ENCODE peak calls at places on chromosomes 4 and X, in six cellular contexts. One of them, this sample, is unnamed.
A peak's percentile ranks its signal among the peaks of the same experiment; 100 is the strongest.

GRCh38 chr4:32858971-32859370 is 2138.8 kb downstream of the PCDH7 start:
- DNase-seq in mammary epithelial cell: peak; percentile 35
- DNase-seq in mucosa of descending colon: no peak
- DNase-seq in suprapubic skin: no peak
- DNase-seq in cardiac fibroblast: peak; percentile 56
- DNase-seq in foreskin fibroblast: peak; percentile 72
- DNase-seq in this sample: peak; percentile 10

GRCh38 chr4:60913026-60913425 is 287.1 kb upstream of the ADGRL3 start:
- DNase-seq in mammary epithelial cell: no peak
- DNase-seq in mucosa of descending colon: no peak
- DNase-seq in suprapubic skin: no peak
- DNase-seq in cardiac fibroblast: no peak
- DNase-seq in foreskin fibroblast: no peak
- DNase-seq in this sample: no peak

GRCh38 chrX:138847930-138848329 is 136.4 kb upstream of the FGF13 start:
- DNase-seq in mammary epithelial cell: peak; percentile 9
- DNase-seq in mucosa of descending colon: no peak
- DNase-seq in suprapubic skin: no peak
- DNase-seq in cardiac fibroblast: no peak
- DNase-seq in foreskin fibroblast: no peak
- DNase-seq in this sample: no peak

GRCh38 chrX:46683023-46683422 is 75.9 kb downstream of the SLC9A7 start:
- DNase-seq in mammary epithelial cell: peak; percentile 39
- DNase-seq in mucosa of descending colon: no peak
- DNase-seq in suprapubic skin: no peak
- DNase-seq in cardiac fibroblast: no peak
- DNase-seq in foreskin fibroblast: no peak
- DNase-seq in this sample: no peak

GRCh38 chr4:168908859-168909390 is 101.1 kb downstream of the CBR4 start:
- DNase-seq in mammary epithelial cell: no peak
- DNase-seq in mucosa of descending colon: no peak
- DNase-seq in suprapubic skin: no peak
- DNase-seq in cardiac fibroblast: peak; percentile 43
- DNase-seq in foreskin fibroblast: no peak
- DNase-seq in this sample: no peak

GRCh38 chrX:112910418-112910817 is 69.8 kb upstream of the AMOT start:
- DNase-seq in mammary epithelial cell: no peak
- DNase-seq in mucosa of descending colon: no peak
- DNase-seq in suprapubic skin: no peak
- DNase-seq in cardiac fibroblast: no peak
- DNase-seq in foreskin fibroblast: no peak
- DNase-seq in this sample: no peak

GRCh38 chr4:7540654-7541413 is 106.1 kb upstream of the PSAPL1 start:
- DNase-seq in mammary epithelial cell: no peak
- DNase-seq in mucosa of descending colon: no peak
- DNase-seq in suprapubic skin: no peak
- DNase-seq in cardiac fibroblast: no peak
- DNase-seq in foreskin fibroblast: no peak
- DNase-seq in this sample: no peak

GRCh38 chrX:129449141-129449540 is 74.1 kb downstream of the SMARCA1 start:
- DNase-seq in mammary epithelial cell: no peak
- DNase-seq in mucosa of descending colon: no peak
- DNase-seq in suprapubic skin: no peak
- DNase-seq in cardiac fibroblast: no peak
- DNase-seq in foreskin fibroblast: no peak
- DNase-seq in this sample: no peak

GRCh38 chr4:139599594-139600374 is 43.8 kb upstream of the SETD7 start:
- DNase-seq in mammary epithelial cell: peak; percentile 61
- DNase-seq in mucosa of descending colon: no peak
- DNase-seq in suprapubic skin: no peak
- DNase-seq in cardiac fibroblast: no peak
- DNase-seq in foreskin fibroblast: no peak
- DNase-seq in this sample: no peak

GRCh38 chr4:154559141-154559841 is 3.5 kb upstream of the FGB start:
- DNase-seq in mammary epithelial cell: peak; percentile 63
- DNase-seq in mucosa of descending colon: peak; percentile 32
- DNase-seq in suprapubic skin: no peak
- DNase-seq in cardiac fibroblast: peak; percentile 63
- DNase-seq in foreskin fibroblast: peak; percentile 42
- DNase-seq in this sample: peak; percentile 11

GRCh38 chrX:108186811-108187210 is 95.2 kb downstream of the ATG4A start:
- DNase-seq in mammary epithelial cell: peak; percentile 73
- DNase-seq in mucosa of descending colon: no peak
- DNase-seq in suprapubic skin: no peak
- DNase-seq in cardiac fibroblast: peak; percentile 59
- DNase-seq in foreskin fibroblast: peak; percentile 74
- DNase-seq in this sample: no peak

GRCh38 chrX:95884196-95884595 is 800.4 kb upstream of the DIAPH2 start:
- DNase-seq in mammary epithelial cell: no peak
- DNase-seq in mucosa of descending colon: no peak
- DNase-seq in suprapubic skin: no peak
- DNase-seq in cardiac fibroblast: peak; percentile 58
- DNase-seq in foreskin fibroblast: no peak
- DNase-seq in this sample: no peak

GRCh38 chr4:960140-960735 is 13.1 kb downstream of the DGKQ start:
- DNase-seq in mammary epithelial cell: no peak
- DNase-seq in mucosa of descending colon: peak; percentile 23
- DNase-seq in suprapubic skin: no peak
- DNase-seq in cardiac fibroblast: no peak
- DNase-seq in foreskin fibroblast: no peak
- DNase-seq in this sample: no peak

GRCh38 chr4:114691865-114692264 is 93.3 kb downstream of the UGT8 start:
- DNase-seq in mammary epithelial cell: no peak
- DNase-seq in mucosa of descending colon: no peak
- DNase-seq in suprapubic skin: no peak
- DNase-seq in cardiac fibroblast: no peak
- DNase-seq in foreskin fibroblast: no peak
- DNase-seq in this sample: no peak

GRCh38 chr4:118773082-118773792 is 62.7 kb downstream of the SEC24D start:
- DNase-seq in mammary epithelial cell: no peak
- DNase-seq in mucosa of descending colon: no peak
- DNase-seq in suprapubic skin: no peak
- DNase-seq in cardiac fibroblast: no peak
- DNase-seq in foreskin fibroblast: no peak
- DNase-seq in this sample: no peak

GRCh38 chrX:24575496-24575895 is 71.7 kb downstream of the PCYT1B start:
- DNase-seq in mammary epithelial cell: no peak
- DNase-seq in mucosa of descending colon: no peak
- DNase-seq in suprapubic skin: no peak
- DNase-seq in cardiac fibroblast: no peak
- DNase-seq in foreskin fibroblast: no peak
- DNase-seq in this sample: no peak

GRCh38 chr4:154010377-154010776 is 221.5 kb upstream of the SFRP2 start:
- DNase-seq in mammary epithelial cell: no peak
- DNase-seq in mucosa of descending colon: no peak
- DNase-seq in suprapubic skin: no peak
- DNase-seq in cardiac fibroblast: no peak
- DNase-seq in foreskin fibroblast: peak; percentile 38
- DNase-seq in this sample: no peak

GRCh38 chr4:1512738-1513660 is 106.8 kb upstream of the NKX1-1 start:
- DNase-seq in mammary epithelial cell: no peak
- DNase-seq in mucosa of descending colon: peak; percentile 61
- DNase-seq in suprapubic skin: no peak
- DNase-seq in cardiac fibroblast: peak; percentile 25
- DNase-seq in foreskin fibroblast: no peak
- DNase-seq in this sample: no peak

GRCh38 chr4:89305712-89306437 is 1.7 kb downstream of the GPRIN3 start:
- DNase-seq in mammary epithelial cell: peak; percentile 11
- DNase-seq in mucosa of descending colon: no peak
- DNase-seq in suprapubic skin: no peak
- DNase-seq in cardiac fibroblast: peak; percentile 15
- DNase-seq in foreskin fibroblast: peak; percentile 21
- DNase-seq in this sample: no peak

GRCh38 chr4:2651998-2652397 is 104.1 kb downstream of the TNIP2 start:
- DNase-seq in mammary epithelial cell: no peak
- DNase-seq in mucosa of descending colon: no peak
- DNase-seq in suprapubic skin: no peak
- DNase-seq in cardiac fibroblast: no peak
- DNase-seq in foreskin fibroblast: no peak
- DNase-seq in this sample: no peak

GRCh38 chr4:1577818-1578217 is 106.3 kb downstream of the FAM53A start:
- DNase-seq in mammary epithelial cell: no peak
- DNase-seq in mucosa of descending colon: peak; percentile 17
- DNase-seq in suprapubic skin: peak; percentile 59
- DNase-seq in cardiac fibroblast: no peak
- DNase-seq in foreskin fibroblast: no peak
- DNase-seq in this sample: no peak

GRCh38 chr4:156545003-156545785 is 426.4 kb downstream of the PDGFC start:
- DNase-seq in mammary epithelial cell: no peak
- DNase-seq in mucosa of descending colon: no peak
- DNase-seq in suprapubic skin: no peak
- DNase-seq in cardiac fibroblast: peak; percentile 42
- DNase-seq in foreskin fibroblast: no peak
- DNase-seq in this sample: no peak

GRCh38 chr4:159594576-159594975 is 491.7 kb downstream of the RAPGEF2 start:
- DNase-seq in mammary epithelial cell: no peak
- DNase-seq in mucosa of descending colon: no peak
- DNase-seq in suprapubic skin: no peak
- DNase-seq in cardiac fibroblast: no peak
- DNase-seq in foreskin fibroblast: no peak
- DNase-seq in this sample: no peak

GRCh38 chr4:20028694-20029093 is 223.0 kb upstream of the SLIT2 start:
- DNase-seq in mammary epithelial cell: peak; percentile 32
- DNase-seq in mucosa of descending colon: no peak
- DNase-seq in suprapubic skin: no peak
- DNase-seq in cardiac fibroblast: no peak
- DNase-seq in foreskin fibroblast: no peak
- DNase-seq in this sample: no peak

DNA sequence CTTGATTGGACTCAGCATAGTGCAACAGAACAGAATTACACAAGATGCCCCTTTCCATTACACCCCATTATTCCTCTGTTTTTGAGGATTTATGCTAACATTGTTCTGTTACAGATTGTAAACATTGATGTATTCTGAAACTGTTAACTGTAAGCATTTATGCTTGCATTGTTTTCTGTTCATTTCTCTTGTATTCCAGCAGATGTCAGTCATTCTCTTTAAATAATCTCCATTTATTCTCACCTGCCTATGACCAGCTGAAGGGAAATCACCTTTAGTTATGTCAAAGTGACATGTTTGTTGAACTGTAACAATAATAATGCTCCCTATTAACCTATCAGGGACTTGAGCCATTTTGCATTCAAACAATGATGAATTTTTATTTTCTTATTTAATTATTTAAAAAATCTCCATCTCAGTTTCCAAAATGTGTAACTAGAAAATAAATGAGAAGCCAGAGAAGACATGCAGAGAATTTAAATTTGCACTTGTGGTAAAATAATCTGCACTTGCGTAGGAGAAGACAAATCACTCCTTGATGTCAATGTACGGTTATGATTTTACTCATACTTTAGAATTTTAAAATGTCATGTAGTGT is 58.0 kb downstream of the SPCS3 start:
- DNase-seq in mammary epithelial cell: peak; percentile 41
- DNase-seq in mucosa of descending colon: no peak
- DNase-seq in suprapubic skin: no peak
- DNase-seq in cardiac fibroblast: peak; percentile 30
- DNase-seq in foreskin fibroblast: no peak
- DNase-seq in this sample: no peak
- TF ChIP-seq CTCF in mammary epithelial cell: peak; percentile 41
- TF ChIP-seq CTCF in mucosa of descending colon: no peak
- TF ChIP-seq CTCF in suprapubic skin: no peak
- TF ChIP-seq CTCF in cardiac fibroblast: peak; percentile 47
- TF ChIP-seq CTCF in foreskin fibroblast: peak; percentile 39
- TF ChIP-seq CTCF in this sample: peak; percentile 29

GRCh38 chr4:70657326-70657725 is 9.0 kb downstream of the JCHAIN start:
- DNase-seq in mammary epithelial cell: no peak
- DNase-seq in mucosa of descending colon: no peak
- DNase-seq in suprapubic skin: no peak
- DNase-seq in cardiac fibroblast: no peak
- DNase-seq in foreskin fibroblast: no peak
- DNase-seq in this sample: no peak

GRCh38 chr4:70654605-70655011 is 11.7 kb downstream of the JCHAIN start:
- DNase-seq in mammary epithelial cell: no peak
- DNase-seq in mucosa of descending colon: no peak
- DNase-seq in suprapubic skin: no peak
- DNase-seq in cardiac fibroblast: peak; percentile 27
- DNase-seq in foreskin fibroblast: no peak
- DNase-seq in this sample: peak; percentile 27

GRCh38 chr4:70651864-70652506 is 14.3 kb downstream of the JCHAIN start:
- DNase-seq in mammary epithelial cell: peak; percentile 29
- DNase-seq in mucosa of descending colon: no peak
- DNase-seq in suprapubic skin: no peak
- DNase-seq in cardiac fibroblast: peak; percentile 55
- DNase-seq in foreskin fibroblast: no peak
- DNase-seq in this sample: peak; percentile 11
- H3K4me3 ChIP-seq in mammary epithelial cell: no peak overlapping the region
- H3K4me3 ChIP-seq in mucosa of descending colon: no peak overlapping the region
- H3K4me3 ChIP-seq in suprapubic skin: no peak overlapping the region
- H3K4me3 ChIP-seq in cardiac fibroblast: no peak overlapping the region
- H3K4me3 ChIP-seq in foreskin fibroblast: no peak overlapping the region
- H3K4me3 ChIP-seq in this sample: no peak overlapping the region

DNA sequence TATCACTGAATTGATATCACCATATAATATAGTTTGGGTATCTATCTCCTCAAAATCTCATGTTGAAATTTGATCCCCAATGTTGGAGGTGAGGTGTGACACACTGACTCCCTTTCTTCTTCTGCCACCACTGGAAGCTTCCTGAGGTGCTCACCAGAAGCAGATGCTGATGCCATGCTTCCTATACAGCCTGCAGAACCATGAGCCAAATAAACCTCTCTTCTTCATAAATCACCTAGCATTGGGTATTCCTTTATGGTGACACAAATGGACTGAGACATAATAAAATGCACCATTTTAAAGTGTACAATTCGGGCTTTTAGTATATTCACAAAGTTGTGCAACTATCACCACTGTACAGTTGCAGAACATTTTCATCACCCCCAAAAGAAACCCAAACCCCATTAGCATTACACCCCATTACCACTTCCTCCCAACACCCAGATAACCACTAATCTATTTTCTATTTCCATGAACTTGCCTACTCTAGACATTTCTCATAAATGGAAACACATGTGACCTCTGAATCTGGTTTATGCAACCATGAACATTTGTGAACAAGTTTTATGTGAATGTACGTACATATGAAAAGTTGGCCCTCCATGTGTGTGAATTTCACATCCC is 148.9 kb downstream of the OPHN1 start:
- DNase-seq in mammary epithelial cell: no peak
- DNase-seq in mucosa of descending colon: no peak
- DNase-seq in suprapubic skin: no peak
- DNase-seq in cardiac fibroblast: no peak
- DNase-seq in foreskin fibroblast: no peak
- DNase-seq in this sample: no peak
- TF ChIP-seq CTCF in mammary epithelial cell: no peak
- TF ChIP-seq CTCF in mucosa of descending colon: no peak
- TF ChIP-seq CTCF in suprapubic skin: no peak
- TF ChIP-seq CTCF in cardiac fibroblast: no peak
- TF ChIP-seq CTCF in foreskin fibroblast: no peak
- TF ChIP-seq CTCF in this sample: no peak

GRCh38 chr4:173866289-173866688 is 336.3 kb upstream of the HAND2 start:
- DNase-seq in mammary epithelial cell: no peak
- DNase-seq in mucosa of descending colon: no peak
- DNase-seq in suprapubic skin: no peak
- DNase-seq in cardiac fibroblast: peak; percentile 11
- DNase-seq in foreskin fibroblast: no peak
- DNase-seq in this sample: no peak

DNA sequence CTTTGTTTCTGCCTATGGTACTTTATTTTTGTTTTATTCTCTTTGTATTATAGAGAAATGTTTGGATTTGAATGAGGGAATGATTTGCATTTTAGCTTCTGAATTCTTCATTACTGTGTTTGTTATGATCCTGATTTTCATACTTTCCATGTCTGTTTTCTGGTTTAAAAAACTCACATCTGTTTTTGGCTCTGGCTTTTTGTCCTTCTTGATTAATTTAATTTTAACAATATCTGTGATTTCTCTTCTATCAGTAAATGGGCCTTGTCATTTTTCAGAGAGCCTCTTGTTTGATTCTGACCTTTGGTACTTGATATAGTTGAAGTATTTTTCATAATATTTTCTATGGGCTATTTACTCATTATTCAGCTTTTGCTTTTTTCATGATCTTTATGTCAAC is 341.6 kb upstream of the HAND2 start:
- DNase-seq in mammary epithelial cell: no peak
- DNase-seq in mucosa of descending colon: no peak
- DNase-seq in suprapubic skin: no peak
- DNase-seq in cardiac fibroblast: no peak
- DNase-seq in foreskin fibroblast: no peak
- DNase-seq in this sample: no peak
- H3K4me3 ChIP-seq in mammary epithelial cell: no peak overlapping the region
- H3K4me3 ChIP-seq in mucosa of descending colon: no peak overlapping the region
- H3K4me3 ChIP-seq in suprapubic skin: no peak overlapping the region
- H3K4me3 ChIP-seq in cardiac fibroblast: no peak overlapping the region
- H3K4me3 ChIP-seq in foreskin fibroblast: no peak overlapping the region
- H3K4me3 ChIP-seq in this sample: no peak overlapping the region

This sample was measured in AG09309.